ENCODE peak calls at places on chromosomes 11 and 22, in eight cellular contexts. One of them, this sample, is unnamed.

GRCh38 chr22:44702479-44703219 is 645 bp downstream of the PRR5 start:
- DNase-seq in A549: no peak
- DNase-seq in sigmoid colon: no peak
- DNase-seq in HepG2: no peak
- DNase-seq in spleen: peak; percentile 89
- DNase-seq in Peyer's patch: peak; percentile 19
- DNase-seq in H54: no peak
- DNase-seq in adrenal gland: no peak
- DNase-seq in this sample: peak; percentile 28

GRCh38 chr11:30342736-30343166 is 19.8 kb downstream of the ARL14EP start:
- DNase-seq in A549: no peak
- DNase-seq in sigmoid colon: no peak
- DNase-seq in HepG2: no peak
- DNase-seq in spleen: no peak
- DNase-seq in Peyer's patch: peak; percentile 43
- DNase-seq in H54: no peak
- DNase-seq in adrenal gland: no peak
- DNase-seq in this sample: no peak

GRCh38 chr11:77213029-77213579 is 85.1 kb downstream of the MYO7A start:
- DNase-seq in A549: no peak
- DNase-seq in sigmoid colon: no peak
- DNase-seq in HepG2: no peak
- DNase-seq in spleen: peak; percentile 53
- DNase-seq in Peyer's patch: no peak
- DNase-seq in H54: no peak
- DNase-seq in adrenal gland: peak; percentile 39
- DNase-seq in this sample: no peak

GRCh38 chr11:30914143-30914762 is 328.1 kb upstream of the MPPED2 start:
- DNase-seq in A549: peak; percentile 8
- DNase-seq in sigmoid colon: no peak
- DNase-seq in HepG2: peak; percentile 16
- DNase-seq in spleen: peak; percentile 74
- DNase-seq in Peyer's patch: peak; percentile 16
- DNase-seq in H54: peak; percentile 12
- DNase-seq in adrenal gland: peak; percentile 80
- DNase-seq in this sample: peak; percentile 4

GRCh38 chr11:105734422-105734821 is 124.5 kb downstream of the GRIA4 start:
- DNase-seq in A549: no peak
- DNase-seq in sigmoid colon: no peak
- DNase-seq in HepG2: no peak
- DNase-seq in spleen: no peak
- DNase-seq in Peyer's patch: no peak
- DNase-seq in H54: no peak
- DNase-seq in adrenal gland: no peak
- DNase-seq in this sample: no peak

GRCh38 chr11:98979212-98979611 is 41.5 kb upstream of the CNTN5 start:
- DNase-seq in A549: no peak
- DNase-seq in sigmoid colon: no peak
- DNase-seq in HepG2: no peak
- DNase-seq in spleen: no peak
- DNase-seq in Peyer's patch: no peak
- DNase-seq in H54: no peak
- DNase-seq in adrenal gland: no peak
- DNase-seq in this sample: no peak

GRCh38 chr11:35615911-35616900 is 2.1 kb upstream of the FJX1 start:
- DNase-seq in A549: peak; percentile 52
- DNase-seq in sigmoid colon: no peak
- DNase-seq in HepG2: peak; percentile 27
- DNase-seq in spleen: no peak
- DNase-seq in Peyer's patch: no peak
- DNase-seq in H54: peak; percentile 42
- DNase-seq in adrenal gland: no peak
- DNase-seq in this sample: peak; percentile 58

GRCh38 chr11:77865805-77866204 is 44.9 kb downstream of the AAMDC start:
- DNase-seq in A549: no peak
- DNase-seq in sigmoid colon: no peak
- DNase-seq in HepG2: no peak
- DNase-seq in spleen: no peak
- DNase-seq in Peyer's patch: no peak
- DNase-seq in H54: no peak
- DNase-seq in adrenal gland: no peak
- DNase-seq in this sample: no peak

GRCh38 chr11:6606471-6607189 is 3.1 kb downstream of the ILK start:
- DNase-seq in A549: peak; percentile 93
- DNase-seq in sigmoid colon: peak; percentile 98
- DNase-seq in HepG2: peak; percentile 97
- DNase-seq in spleen: peak; percentile 92
- DNase-seq in Peyer's patch: peak; percentile 83
- DNase-seq in H54: peak; percentile 99
- DNase-seq in adrenal gland: peak; percentile 96
- DNase-seq in this sample: peak; percentile 52

DNA sequence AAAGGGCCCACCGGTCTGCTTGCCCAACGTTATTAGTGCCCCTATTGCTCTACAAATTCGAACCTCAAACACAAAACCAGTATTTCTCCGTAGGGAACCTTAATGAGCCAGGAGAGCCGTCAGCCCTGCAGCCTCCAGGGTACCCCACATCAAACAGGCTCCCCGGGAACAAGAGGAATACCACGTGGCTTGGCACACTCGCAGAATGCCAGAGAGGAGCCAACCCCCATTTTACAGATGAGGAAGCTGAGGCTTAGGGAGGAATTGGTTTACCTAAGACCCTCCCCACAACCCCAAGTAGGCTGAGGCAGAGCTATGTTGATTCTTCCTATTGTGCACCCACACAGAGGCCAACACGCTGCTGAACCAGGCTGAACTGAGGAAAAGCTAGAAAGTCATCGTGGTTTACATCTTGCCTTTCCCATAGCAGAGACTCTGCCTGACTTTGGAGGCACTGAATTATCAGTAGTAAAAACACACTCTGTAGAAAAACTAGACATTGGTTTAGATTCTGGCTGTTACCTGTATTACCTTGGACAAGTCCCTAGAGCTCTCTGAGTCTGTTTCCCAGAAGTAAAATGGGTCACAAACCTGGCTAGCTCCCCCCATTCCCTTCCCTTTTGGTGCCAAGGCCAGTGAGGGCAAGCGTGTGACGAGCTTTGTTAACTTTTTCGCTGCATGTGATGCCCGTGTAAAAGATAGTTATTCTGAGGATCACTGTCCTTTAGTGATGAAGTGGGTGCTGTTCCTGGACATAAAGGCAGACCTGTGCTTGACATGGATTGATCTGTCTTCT is 808 bp downstream of the TKFC start:
- DNase-seq in A549: no peak
- DNase-seq in sigmoid colon: no peak
- DNase-seq in HepG2: no peak
- DNase-seq in spleen: no peak
- DNase-seq in Peyer's patch: no peak
- DNase-seq in H54: no peak
- DNase-seq in adrenal gland: no peak
- DNase-seq in this sample: no peak
- TF ChIP-seq POLR2A in A549: no peak
- TF ChIP-seq POLR2A in sigmoid colon: no peak
- TF ChIP-seq POLR2A in HepG2: no peak
- TF ChIP-seq POLR2A in spleen: no peak
- TF ChIP-seq POLR2A in Peyer's patch: no peak
- TF ChIP-seq POLR2A in H54: no peak
- TF ChIP-seq POLR2A in adrenal gland: no peak
- TF ChIP-seq POLR2A in this sample: no peak

DNA sequence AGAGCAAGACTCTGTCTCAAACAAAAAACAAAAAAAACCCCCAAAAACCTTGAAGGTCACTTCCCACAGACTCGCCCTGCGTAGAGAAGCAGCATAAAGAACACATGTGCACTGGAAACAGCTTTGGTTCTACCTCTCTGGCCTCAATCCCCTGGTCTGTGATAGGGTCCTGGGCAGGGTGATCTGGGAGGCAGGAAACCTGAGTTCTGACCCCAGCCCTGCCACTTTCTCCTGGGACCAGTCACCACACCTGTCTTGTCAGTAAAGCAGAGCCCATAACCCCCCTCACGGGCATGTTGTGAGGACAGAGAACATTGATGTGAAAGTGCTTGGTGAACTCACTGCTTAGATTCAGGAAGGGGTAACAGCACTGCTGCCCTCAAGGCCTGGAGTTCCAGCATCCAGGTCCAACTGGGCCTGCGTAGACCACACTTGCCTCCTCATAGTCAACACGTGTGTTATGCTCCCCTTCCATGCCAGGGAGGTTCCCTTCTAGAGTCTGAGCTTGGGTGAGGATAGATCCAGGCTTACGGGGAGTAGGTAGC is 11.4 kb downstream of the UCP2 start:
- DNase-seq in A549: no peak
- DNase-seq in sigmoid colon: no peak
- DNase-seq in HepG2: no peak
- DNase-seq in spleen: peak; percentile 67
- DNase-seq in Peyer's patch: no peak
- DNase-seq in H54: no peak
- DNase-seq in adrenal gland: no peak
- DNase-seq in this sample: peak; percentile 20
- TF ChIP-seq POLR2A in A549: no peak
- TF ChIP-seq POLR2A in sigmoid colon: no peak
- TF ChIP-seq POLR2A in HepG2: no peak
- TF ChIP-seq POLR2A in spleen: peak; percentile 42
- TF ChIP-seq POLR2A in Peyer's patch: no peak
- TF ChIP-seq POLR2A in H54: no peak
- TF ChIP-seq POLR2A in adrenal gland: no peak
- TF ChIP-seq POLR2A in this sample: peak; percentile 86

GRCh38 chr11:1762537-1763302 is 1.0 kb downstream of the CTSD start:
- DNase-seq in A549: peak; percentile 54
- DNase-seq in sigmoid colon: no peak
- DNase-seq in HepG2: peak; percentile 83
- DNase-seq in spleen: peak; percentile 83
- DNase-seq in Peyer's patch: no peak
- DNase-seq in H54: peak; percentile 84
- DNase-seq in adrenal gland: peak; percentile 90
- DNase-seq in this sample: peak; percentile 32
- TF ChIP-seq POLR2A in A549: no peak
- TF ChIP-seq POLR2A in sigmoid colon: peak; percentile 67
- TF ChIP-seq POLR2A in HepG2: no peak
- TF ChIP-seq POLR2A in spleen: no peak
- TF ChIP-seq POLR2A in Peyer's patch: peak; percentile 95
- TF ChIP-seq POLR2A in H54: no peak
- TF ChIP-seq POLR2A in adrenal gland: peak; percentile 45
- TF ChIP-seq POLR2A in this sample: no peak

DNA sequence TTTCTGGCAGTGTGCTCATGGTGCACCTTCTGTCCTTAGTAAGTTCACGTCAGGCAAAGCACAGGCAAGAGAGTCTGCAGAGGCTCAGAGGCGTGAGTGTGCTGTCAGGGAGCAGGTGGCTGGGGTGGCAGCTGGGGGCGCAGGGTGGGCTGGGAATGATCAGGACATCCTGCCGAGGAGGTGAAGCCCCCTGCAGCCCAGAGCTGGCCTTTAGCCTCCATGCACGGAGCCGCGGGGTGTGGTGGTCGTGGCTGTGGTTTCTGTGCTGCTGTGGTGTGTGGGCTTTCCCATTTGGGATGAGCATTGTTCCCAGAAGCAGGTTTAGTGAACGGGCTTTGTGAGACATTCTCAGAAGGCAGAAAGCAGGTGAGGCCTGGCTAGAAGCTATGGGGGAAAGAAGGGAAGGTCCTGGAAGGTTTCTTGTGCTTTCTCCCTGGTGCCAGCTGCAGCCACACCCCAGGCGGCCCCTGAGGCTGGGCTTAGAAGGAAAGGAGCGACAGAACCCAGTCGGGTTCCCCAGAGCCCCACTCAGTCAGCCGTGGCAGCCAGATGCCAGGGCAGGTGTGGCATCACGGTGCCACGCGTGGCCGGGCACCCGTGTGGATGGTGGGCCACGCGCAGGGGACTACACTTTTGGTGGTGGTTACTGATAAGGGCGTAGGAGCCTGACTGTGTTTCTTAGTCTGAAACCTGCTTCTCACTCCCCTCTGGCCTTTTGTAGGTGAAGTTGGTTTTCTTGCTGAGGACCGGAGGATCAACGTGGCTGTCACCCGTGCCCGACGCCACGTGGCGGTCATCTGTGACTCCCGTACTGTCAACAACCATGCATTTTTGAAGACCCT is 32.0 kb downstream of the IGHMBP2 start:
- DNase-seq in A549: no peak
- DNase-seq in sigmoid colon: no peak
- DNase-seq in HepG2: no peak
- DNase-seq in spleen: peak; percentile 64
- DNase-seq in Peyer's patch: no peak
- DNase-seq in H54: no peak
- DNase-seq in adrenal gland: no peak
- DNase-seq in this sample: no peak
- TF ChIP-seq POLR2A in A549: no peak
- TF ChIP-seq POLR2A in sigmoid colon: no peak
- TF ChIP-seq POLR2A in HepG2: no peak
- TF ChIP-seq POLR2A in spleen: no peak
- TF ChIP-seq POLR2A in Peyer's patch: no peak
- TF ChIP-seq POLR2A in H54: no peak
- TF ChIP-seq POLR2A in adrenal gland: no peak
- TF ChIP-seq POLR2A in this sample: no peak

GRCh38 chr22:21745948-21746347 is 10.4 kb upstream of the YPEL1 start:
- DNase-seq in A549: no peak
- DNase-seq in sigmoid colon: no peak
- DNase-seq in HepG2: no peak
- DNase-seq in spleen: no peak
- DNase-seq in Peyer's patch: no peak
- DNase-seq in H54: no peak
- DNase-seq in adrenal gland: no peak
- DNase-seq in this sample: no peak
- TF ChIP-seq POLR2A in A549: no peak
- TF ChIP-seq POLR2A in sigmoid colon: no peak
- TF ChIP-seq POLR2A in HepG2: no peak
- TF ChIP-seq POLR2A in spleen: no peak
- TF ChIP-seq POLR2A in Peyer's patch: no peak
- TF ChIP-seq POLR2A in H54: no peak
- TF ChIP-seq POLR2A in adrenal gland: no peak
- TF ChIP-seq POLR2A in this sample: no peak